ENCODE peak calls at places on chromosomes 6 and 20, in eight cellular contexts. H, O, R, P, U, Y, J and M are unnamed samples.

GRCh38 chr6:36226648-36227047 is 30.1 kb downstream of the BRPF3 start:
- DNase-seq in U (no peak), Y (no peak), J (no peak), R (peak; percentile 33), P (no peak), O (no peak), H (no peak), M (no peak)

GRCh38 chr6:7813704-7814103 is 87.8 kb downstream of the BMP6 start:
- DNase-seq in R (peak; percentile 79), U (no peak), H (no peak), O (no peak), P (peak; percentile 19), Y (no peak), J (no peak), M (no peak)

GRCh38 chr20:63846128-63846771 is 15.0 kb upstream of the ABHD16B start:
- DNase-seq in O (peak; percentile 47), J (no peak), H (no peak), U (no peak), R (peak; percentile 91), Y (peak; percentile 90), P (no peak), M (no peak)

GRCh38 chr20:37154684-37155298 is 24.3 kb upstream of the RPN2 start:
- DNase-seq in O (no peak), J (no peak), P (no peak), H (no peak), U (no peak), R (no peak), Y (no peak), M (no peak)

GRCh38 chr20:20611165-20611564 is 101.3 kb downstream of the RALGAPA2 start:
- DNase-seq in H (no peak), Y (no peak), R (no peak), J (no peak), P (no peak), O (peak; percentile 21), U (no peak), M (no peak)

GRCh38 chr6:44084231-44085014 is 42.8 kb downstream of the MRPL14 start:
- DNase-seq in U (no peak), P (peak; percentile 44), J (no peak), R (no peak), H (no peak), O (peak; percentile 76), Y (no peak), M (no peak)

GRCh38 chr6:134193536-134194521 is 124.1 kb downstream of the SGK1 start:
- DNase-seq in P (no peak), J (no peak), U (no peak), R (no peak), Y (no peak), H (no peak), O (no peak), M (no peak)

GRCh38 chr20:2101935-2102584 is 433 bp downstream of the STK35 start:
- DNase-seq in J (peak; percentile 92), Y (peak; percentile 96), R (peak; percentile 95), P (peak; percentile 91), H (peak; percentile 83), U (peak; percentile 95), O (peak; percentile 94), M (peak; percentile 74)

GRCh38 chr20:37627060-37627766 is 66.6 kb upstream of the CTNNBL1 start:
- DNase-seq in P (peak; percentile 8), R (peak; percentile 91), H (peak; percentile 24), Y (peak; percentile 37), J (no peak), U (peak; percentile 49), O (peak; percentile 64), M (no peak)

GRCh38 chr6:108942556-108943492 is 94.6 kb downstream of the ARMC2 start:
- DNase-seq in U (peak; percentile 72), P (no peak), J (no peak), R (no peak), O (no peak), H (no peak), Y (no peak), M (no peak)

GRCh38 chr20:21936720-21937380 is 231.4 kb downstream of the PAX1 start:
- DNase-seq in P (no peak), H (no peak), Y (no peak), R (peak; percentile 65), J (no peak), O (no peak), U (no peak), M (no peak)

GRCh38 chr6:4358414-4359107 is 223.2 kb upstream of the ECI2 start:
- DNase-seq in O (peak; percentile 99), U (peak; percentile 92), H (peak; percentile 95), R (peak; percentile 90), J (peak; percentile 87), P (peak; percentile 98), Y (peak; percentile 91), M (peak; percentile 96)

GRCh38 chr6:66788579-66788978 is 1081.6 kb upstream of the EYS start:
- DNase-seq in R (no peak), O (no peak), J (no peak), P (no peak), Y (no peak), H (no peak), U (no peak), M (no peak)

GRCh38 chr6:166282394-166283032 is 25.7 kb downstream of the PRR18 start:
- DNase-seq in U (no peak), J (no peak), H (no peak), P (no peak), O (no peak), Y (no peak), R (no peak), M (no peak)

GRCh38 chr6:153215242-153215641 is 84.2 kb upstream of the RGS17 start:
- DNase-seq in O (peak; percentile 34), U (no peak), H (no peak), J (no peak), P (no peak), Y (no peak), R (no peak), M (no peak)
- TF ChIP-seq CTCF in O (peak; percentile 7), U (no peak), H (no peak), J (no peak), P (no peak), Y (no peak), R (no peak), M (no peak)

GRCh38 chr6:12404651-12405050 is 114.5 kb downstream of the EDN1 start:
- DNase-seq in U (no peak), J (no peak), Y (no peak), O (peak; percentile 33), R (no peak), H (peak; percentile 23), P (no peak), M (no peak)

GRCh38 chr6:12408752-12409151 is 118.6 kb downstream of the EDN1 start:
- DNase-seq in P (no peak), U (no peak), H (no peak), R (no peak), J (no peak), Y (peak; percentile 13), O (no peak), M (no peak)

GRCh38 chr6:12403946-12404647 is 113.9 kb downstream of the EDN1 start:
- DNase-seq in H (no peak), R (no peak), O (peak; percentile 23), Y (no peak), P (no peak), J (no peak), U (no peak), M (no peak)

GRCh38 chr6:12401200-12401599 is 111.0 kb downstream of the EDN1 start:
- DNase-seq in H (no peak), P (no peak), J (no peak), R (no peak), O (no peak), Y (peak; percentile 34), U (no peak), M (no peak)

GRCh38 chr6:12403201-12403826 is 113.2 kb downstream of the EDN1 start:
- DNase-seq in P (no peak), R (no peak), J (no peak), O (peak; percentile 53), U (peak; percentile 51), Y (no peak), H (no peak), M (no peak)
- H3K4me3 ChIP-seq in P (no peak overlapping the region), R (no peak overlapping the region), J (no peak overlapping the region), O (no peak overlapping the region), U (no peak overlapping the region), Y (no peak overlapping the region), H (no peak overlapping the region), M (no peak overlapping the region)

GRCh38 chr20:33827109-33827508 is 16.0 kb downstream of the CHMP4B start:
- DNase-seq in J (no peak), O (no peak), P (no peak), Y (no peak), U (no peak), H (no peak), R (no peak), M (no peak)

GRCh38 chr20:33828912-33829560 is 17.9 kb downstream of the CHMP4B start:
- DNase-seq in P (no peak), H (no peak), Y (no peak), U (no peak), J (no peak), O (no peak), R (no peak), M (no peak)

GRCh38 chr20:33826270-33826897 is 15.2 kb downstream of the CHMP4B start:
- DNase-seq in P (no peak), J (no peak), U (no peak), Y (no peak), H (no peak), O (no peak), R (peak; percentile 77), M (no peak)

GRCh38 chr20:33828326-33828834 is 17.2 kb downstream of the CHMP4B start:
- DNase-seq in O (no peak), Y (no peak), P (no peak), H (no peak), J (no peak), U (no peak), R (no peak), M (no peak)

DNA sequence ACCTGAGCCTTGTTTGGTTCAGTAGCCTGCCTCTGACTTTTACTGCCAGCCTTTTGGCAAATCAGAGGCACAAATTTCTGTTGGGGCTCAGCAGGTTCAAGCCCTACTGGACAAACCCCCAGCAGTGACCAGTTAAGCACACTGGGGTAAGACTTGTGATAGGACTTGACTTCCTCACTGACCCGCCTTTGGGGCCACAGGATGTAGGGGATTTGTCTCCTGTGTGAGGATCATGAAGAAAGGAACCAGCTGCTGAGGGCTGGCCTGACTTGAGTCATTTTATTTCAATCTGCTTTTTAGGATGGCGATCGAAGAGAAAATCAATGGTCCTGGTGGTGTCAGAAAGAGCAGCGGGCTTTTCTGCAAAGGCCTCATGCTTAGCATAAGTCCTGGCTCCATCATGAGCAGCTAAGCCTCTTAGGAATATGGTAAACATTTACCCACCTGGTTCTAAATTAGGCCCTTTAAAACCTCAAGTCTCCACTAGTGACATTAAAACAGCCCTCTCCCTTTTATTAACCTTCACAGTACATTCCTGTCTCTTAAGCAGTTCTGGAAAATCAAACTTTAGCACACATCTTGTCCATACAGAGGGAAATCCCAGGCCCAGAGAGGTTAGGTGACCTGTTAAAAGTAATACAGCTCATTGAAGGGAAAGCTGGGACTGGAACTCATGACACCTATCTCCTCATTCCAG is 16.6 kb downstream of the CHMP4B start:
- DNase-seq in P (no peak), J (no peak), O (no peak), R (no peak), H (no peak), Y (no peak), U (no peak), M (no peak)
- H3K27ac ChIP-seq in P (no peak overlapping the region), J (peak overlapping the region; percentile 33), O (no peak overlapping the region), R (no peak overlapping the region), H (no peak overlapping the region), Y (peak overlapping the region; percentile 51), U (no peak overlapping the region), M (peak overlapping the region; percentile 74)

DNA sequence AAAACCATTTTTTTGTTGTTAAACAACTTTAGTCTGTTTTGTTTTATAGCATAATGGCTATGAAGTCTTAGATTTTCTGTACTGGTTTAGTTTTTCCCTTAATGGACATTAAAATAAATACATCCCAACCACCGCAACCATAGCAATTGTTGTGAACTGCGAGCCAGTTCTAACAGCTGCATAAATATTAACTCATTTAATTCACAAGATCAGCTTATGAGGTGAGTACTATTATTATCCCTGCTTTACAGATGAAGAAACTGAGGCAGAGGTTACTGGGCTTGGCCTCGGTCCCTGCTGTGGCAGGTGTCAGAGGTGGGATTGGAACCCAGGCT is 23.1 kb downstream of the MOCS3 start:
- DNase-seq in H (no peak), O (no peak), Y (no peak), R (no peak), U (no peak), J (no peak), P (no peak), M (no peak)
- TF ChIP-seq CTCF in H (no peak), O (no peak), Y (no peak), R (peak; percentile 12), U (no peak), J (no peak), P (no peak), M (no peak)